ENCODE peak calls at places on chromosomes 4 and X, in nine cellular contexts. I is T-helper 17 cell; T is activated CD8-positive, alpha-beta T cell treated with anti-CD3 and anti-CD28 coated beads, Interleukin-2, amount 10 ng/mL, durations not matched to agents 7 days and 5 days; P is activated naive CD8-positive, alpha-beta T cell treated with anti-CD3 and anti-CD28 coated beads, Interleukin-2, amount 50 U/mL, for 24 hours; Z is gastroesophageal sphincter; J is SK-N-SH treated with all-trans-retinoic acid at 6 μM for 48 hours; W is psoas muscle; V is mucosa of descending colon; K is activated CD8-positive, alpha-beta memory T cell treated with anti-CD3 and anti-CD28 coated beads, Interleukin-2, amount 10 ng/mL, durations not matched to agents 7 days and 5 days. S is an unnamed sample.

GRCh38 chrX:116232833-116233232 is 62.3 kb downstream of the AGTR2 start:
- ATAC-seq in I (no peak), T (no peak), P (no peak), Z (no peak), J (no peak), W (no peak), V (peak), K (no peak), S (no peak)

GRCh38 chrX:74505437-74505836 is 84.1 kb downstream of the SLC16A2 start:
- ATAC-seq in I (no peak), T (no peak), P (no peak), Z (no peak), J (no peak), W (no peak), V (no peak), K (no peak), S (no peak)

GRCh38 chrX:68647156-68647957 is at the start of gene STARD8:
- ATAC-seq in I (no peak), T (no peak), P (no peak), Z (peak), J (peak), W (peak), V (peak), K (no peak), S (no peak)

GRCh38 chr4:177384856-177385396 is 57.3 kb downstream of the AGA start:
- ATAC-seq in I (no peak), T (no peak), P (no peak), Z (no peak), J (no peak), W (no peak), V (no peak), K (no peak), S (no peak)

GRCh38 chr4:30952526-30953219 is 232.5 kb downstream of the PCDH7 start:
- ATAC-seq in I (no peak), T (no peak), P (no peak), Z (no peak), J (no peak), W (no peak), V (peak), K (no peak), S (no peak)

GRCh38 chr4:4843651-4844291 is 15.7 kb upstream of the MSX1 start:
- ATAC-seq in I (no peak), T (no peak), P (no peak), Z (no peak), J (no peak), W (no peak), V (no peak), K (no peak), S (no peak)

GRCh38 chr4:26124753-26125236 is 196.0 kb upstream of the RBPJ start:
- ATAC-seq in I (no peak), T (no peak), P (no peak), Z (no peak), J (peak), W (no peak), V (peak), K (no peak), S (no peak)

GRCh38 chr4:38469410-38469809 is 194.6 kb upstream of the KLF3 start:
- ATAC-seq in I (no peak), T (no peak), P (no peak), Z (no peak), J (no peak), W (no peak), V (no peak), K (no peak), S (no peak)

GRCh38 chr4:76306882-76307669 is 543 bp downstream of the STBD1 start:
- ATAC-seq in I (peak), T (no peak), P (no peak), Z (peak), J (peak), W (peak), V (peak), K (no peak), S (no peak)

GRCh38 chrX:46456125-46456922 is 88.9 kb downstream of the ZNF674 start:
- ATAC-seq in I (no peak), T (no peak), P (no peak), Z (no peak), J (no peak), W (no peak), V (no peak), K (no peak), S (no peak)

GRCh38 chr4:166091914-166092510 is 219.0 kb downstream of the TLL1 start:
- ATAC-seq in I (no peak), T (no peak), P (no peak), Z (no peak), J (peak), W (no peak), V (no peak), K (no peak), S (no peak)

GRCh38 chrX:150352581-150352980 is 10.5 kb upstream of the MAMLD1 start:
- ATAC-seq in I (no peak), T (no peak), P (no peak), Z (no peak), J (no peak), W (no peak), V (no peak), K (no peak), S (no peak)

GRCh38 chrX:120023259-120023658 is 54.2 kb downstream of the RHOXF2B start:
- ATAC-seq in I (no peak), T (no peak), P (no peak), Z (no peak), J (no peak), W (no peak), V (no peak), K (no peak), S (no peak)

GRCh38 chr4:76589872-76590846 is 155.1 kb downstream of the SHROOM3 start:
- ATAC-seq in I (no peak), T (no peak), P (no peak), Z (peak), J (peak), W (no peak), V (peak), K (no peak), S (no peak)

GRCh38 chr4:45324381-45325111 is 598.2 kb upstream of the GNPDA2 start:
- ATAC-seq in I (no peak), T (no peak), P (no peak), Z (no peak), J (no peak), W (no peak), V (no peak), K (no peak), S (no peak)